ENCODE peak calls at places on chromosome X, in nine cellular contexts. Z is BJ; S is fibroblast of pulmonary artery; T is neural progenitor cell; P is fibroblast of lung; X is astrocyte; B is CD4-positive, alpha-beta T cell; Y is OCI-LY7; M is osteoblast. D is an unnamed sample.

GRCh38 chrX:71996826-71997225 is 86.2 kb downstream of the NHSL2 start:
- DNase-seq in Z (peak; percentile 6), S (peak; percentile 32), T (peak; percentile 71), P (peak; percentile 39), X (no peak), B (no peak), Y (no peak), M (no peak), D (no peak)

GRCh38 chrX:22395372-22395771 is 122.7 kb downstream of the CBLL2 start:
- DNase-seq in Z (no peak), S (peak; percentile 35), T (no peak), P (peak; percentile 77), X (peak; percentile 71), B (no peak), Y (no peak), M (no peak), D (no peak)

GRCh38 chrX:48896611-48897011 is 957 bp downstream of the TIMM17B start:
- DNase-seq in Z (no peak), S (peak; percentile 42), T (peak; percentile 13), P (peak; percentile 42), X (peak; percentile 27), B (no peak), Y (peak; percentile 46), M (peak; percentile 83), D (no peak)

GRCh38 chrX:118823263-118824172 is at the start of gene ZCCHC12:
- DNase-seq in Z (no peak), S (peak; percentile 49), T (peak; percentile 91), P (peak; percentile 66), X (peak; percentile 40), B (peak; percentile 54), Y (no peak), M (peak; percentile 84), D (peak; percentile 79)

GRCh38 chrX:37320541-37321203 is 28.5 kb upstream of the PRRG1 start:
- DNase-seq in Z (no peak), S (no peak), T (no peak), P (no peak), X (no peak), B (no peak), Y (no peak), M (no peak), D (no peak)

GRCh38 chrX:17635231-17635630 is 102.1 kb upstream of the SCML1 start:
- DNase-seq in Z (no peak), S (peak; percentile 1), T (peak; percentile 92), P (peak; percentile 58), X (peak; percentile 45), B (no peak), Y (no peak), M (no peak), D (peak; percentile 83)

GRCh38 chrX:139890991-139891700 is 41.7 kb downstream of the ATP11C start:
- DNase-seq in Z (no peak), S (peak; percentile 73), T (no peak), P (peak; percentile 80), X (peak; percentile 70), B (no peak), Y (no peak), M (no peak), D (no peak)

GRCh38 chrX:120456973-120457372 is 12.1 kb downstream of the LAMP2 start:
- DNase-seq in Z (no peak), S (no peak), T (no peak), P (peak; percentile 73), X (peak; percentile 62), B (no peak), Y (peak; percentile 75), M (no peak), D (no peak)

GRCh38 chrX:119871245-119871598 is 311 bp downstream of the RNF113A start:
- DNase-seq in Z (no peak), S (no peak), T (no peak), P (peak; percentile 15), X (no peak), B (no peak), Y (no peak), M (peak; percentile 68), D (no peak)

GRCh38 chrX:107718156-107718621 is 57.4 kb downstream of the TSC22D3 start:
- DNase-seq in Z (no peak), S (peak; percentile 90), T (peak; percentile 82), P (peak; percentile 58), X (peak; percentile 44), B (peak; percentile 55), Y (peak; percentile 76), M (peak; percentile 91), D (peak; percentile 73)

GRCh38 chrX:74529311-74529710 is 85.1 kb downstream of the RLIM start:
- DNase-seq in Z (no peak), S (no peak), T (no peak), P (no peak), X (no peak), B (no peak), Y (no peak), M (no peak), D (no peak)

GRCh38 chrX:68822641-68823410 is 6.0 kb upstream of the EFNB1 start:
- DNase-seq in Z (no peak), S (peak; percentile 72), T (peak; percentile 72), P (peak; percentile 44), X (peak; percentile 22), B (no peak), Y (peak; percentile 25), M (peak; percentile 87), D (peak; percentile 29)

GRCh38 chrX:41655631-41656030 is 33.1 kb upstream of the GPR34 start:
- DNase-seq in Z (no peak), S (peak; percentile 3), T (no peak), P (peak; percentile 44), X (peak; percentile 29), B (no peak), Y (no peak), M (peak; percentile 19), D (no peak)

GRCh38 chrX:16113978-16114554 is 9.3 kb upstream of the GRPR start:
- DNase-seq in Z (no peak), S (no peak), T (no peak), P (no peak), X (no peak), B (no peak), Y (peak; percentile 42), M (no peak), D (no peak)

GRCh38 chrX:37817176-37817575 is 30.2 kb downstream of the DYNLT3 start:
- DNase-seq in Z (no peak), S (no peak), T (no peak), P (no peak), X (no peak), B (no peak), Y (peak; percentile 36), M (no peak), D (no peak)

GRCh38 chrX:24169211-24169610 is 19.7 kb downstream of the ZFX start:
- DNase-seq in Z (no peak), S (no peak), T (no peak), P (no peak), X (no peak), B (no peak), Y (peak; percentile 53), M (no peak), D (no peak)

GRCh38 chrX:10049246-10049645 is 82.1 kb downstream of the CLDN34 start:
- DNase-seq in Z (peak; percentile 39), S (no peak), T (no peak), P (no peak), X (no peak), B (no peak), Y (no peak), M (no peak), D (no peak)

GRCh38 chrX:108257556-108257955 is 166.0 kb downstream of the ATG4A start:
- DNase-seq in Z (no peak), S (no peak), T (no peak), P (no peak), X (no peak), B (no peak), Y (no peak), M (no peak), D (no peak)

GRCh38 chrX:13898084-13898483 is 81.2 kb upstream of the GPM6B start:
- DNase-seq in Z (no peak), S (no peak), T (peak; percentile 27), P (no peak), X (no peak), B (no peak), Y (peak; percentile 34), M (no peak), D (peak; percentile 2)
- TF ChIP-seq CTCF in Z (peak; percentile 21), S (peak; percentile 4), T (peak; percentile 38), P (no peak), X (peak; percentile 26), B (no peak), Y (peak; percentile 67), M (peak; percentile 53), D (no peak)

DNA sequence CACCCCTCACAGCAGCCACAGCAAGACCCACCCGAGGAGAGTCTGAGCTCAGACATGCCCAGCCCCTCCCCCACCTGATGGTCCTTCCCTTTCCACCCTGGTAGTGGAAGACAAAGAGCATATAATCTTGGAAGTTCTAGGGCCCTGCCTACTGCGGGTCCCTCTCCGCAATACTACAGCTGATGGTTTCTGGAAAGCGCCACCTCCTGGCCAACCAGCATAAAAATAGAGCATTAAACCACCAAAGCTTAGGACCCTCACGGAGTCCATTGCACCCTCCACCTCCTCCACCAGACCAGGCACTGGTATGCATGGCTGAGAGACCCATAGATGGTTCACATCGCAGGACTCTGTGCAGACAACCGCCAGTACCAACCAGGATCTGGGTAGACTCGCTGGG is 78.2 kb downstream of the SH3BGRL start:
- DNase-seq in Z (no peak), S (no peak), T (no peak), P (no peak), X (no peak), B (no peak), Y (no peak), M (no peak), D (no peak)
- TF ChIP-seq CTCF in Z (peak; percentile 12), S (peak; percentile 9), T (peak; percentile 31), P (no peak), X (no peak), B (no peak), Y (peak; percentile 50), M (peak; percentile 19), D (no peak)

DNA sequence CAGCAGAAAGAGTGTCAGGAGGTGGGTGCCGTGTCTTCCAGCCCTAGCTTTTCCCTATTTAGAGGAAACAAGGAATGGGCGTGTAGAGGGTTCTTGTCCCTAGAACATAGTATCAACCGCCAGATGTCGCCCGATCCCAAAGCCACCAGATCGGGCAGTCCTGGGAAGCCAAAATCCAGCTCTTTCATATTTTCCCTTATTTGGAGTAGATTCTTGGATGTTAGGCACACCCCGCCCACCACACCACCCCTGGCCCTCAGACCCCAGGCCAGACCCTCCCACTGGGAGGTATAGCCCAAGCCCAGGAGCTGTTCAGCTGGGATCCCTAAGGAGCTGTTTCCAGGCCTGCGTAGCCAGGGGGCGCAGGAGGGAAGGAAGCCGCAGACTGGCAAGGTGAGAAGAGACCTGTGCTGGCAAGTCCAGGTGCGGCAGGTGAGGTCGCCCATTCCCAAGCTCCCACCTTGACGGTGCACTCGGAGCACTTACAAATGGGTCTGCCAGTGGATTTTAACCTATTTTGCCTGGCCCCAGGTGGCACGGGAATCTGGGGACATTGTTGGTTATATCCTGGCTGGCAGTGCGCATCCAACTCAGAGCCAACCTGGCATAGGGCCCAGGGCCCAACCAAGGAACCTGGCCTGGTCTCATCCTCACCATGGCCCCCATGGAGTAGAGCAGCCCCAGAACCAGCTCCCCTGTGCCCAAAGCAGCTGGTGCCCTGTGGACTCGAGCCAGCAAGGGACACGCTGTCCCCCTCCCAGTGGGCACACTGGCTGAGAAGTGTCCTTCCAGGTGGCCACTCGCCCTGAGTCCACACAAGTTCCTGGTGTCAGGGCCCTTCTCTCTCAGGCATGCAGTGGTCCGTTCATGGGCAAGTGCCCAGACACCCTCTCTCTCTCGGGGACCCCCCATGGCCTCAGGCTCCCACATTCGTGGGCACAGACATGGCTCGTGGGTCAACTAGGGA is 811 bp downstream of the FLNA start:
- DNase-seq in Z (peak; percentile 40), S (peak; percentile 84), T (peak; percentile 65), P (peak; percentile 76), X (peak; percentile 67), B (no peak), Y (no peak), M (peak; percentile 98), D (peak; percentile 65)
- TF ChIP-seq CTCF in Z (peak; percentile 66), S (peak; percentile 47), T (peak; percentile 67), P (no peak), X (peak; percentile 37), B (peak; percentile 45), Y (peak; percentile 5), M (peak; percentile 51), D (peak; percentile 34)

GRCh38 chrX:1591102-1591862 is at the start of gene AKAP17A:
- DNase-seq in Z (peak; percentile 47), S (peak; percentile 92), T (peak; percentile 97), P (peak; percentile 88), X (peak; percentile 74), B (peak; percentile 99), Y (peak; percentile 97), M (peak; percentile 100), D (peak; percentile 98)
- TF ChIP-seq CTCF in Z (no peak), S (no peak), T (peak; percentile 31), P (no peak), X (no peak), B (no peak), Y (peak; percentile 10), M (no peak), D (no peak)

D was measured in nephron progenitor cell.